ENCODE peak calls at places on chromosomes 12 and 14, in nine cellular contexts. O is sigmoid colon; Z is naive thymus-derived CD4-positive, alpha-beta T cell; H is astrocyte; A is left ventricle myocardium inferior; F is neural progenitor cell; Y is cardiac muscle cell; R is CD4-positive, CD25-positive, alpha-beta regulatory T cell; T is colonic mucosa. V is an unnamed sample. For H3K4me1 and H3K27me3, the result is how much of the 10 kb centered on the place peaks cover.

GRCh38 chr12:74111688-74112360 is 425.8 kb upstream of the ATXN7L3B start:
- DNase-seq in Y (peak), O (no peak), T (no peak), A (no peak), Z (no peak), H (no peak), R (peak), F (peak), V (no peak)

GRCh38 chr12:54385251-54385914 is 850 bp upstream of the ZNF385A start:
- DNase-seq in H (no peak), R (no peak), O (no peak), Y (no peak), F (peak), T (no peak), Z (no peak), A (peak), V (no peak)

GRCh38 chr12:42332301-42332894 is 6.4 kb downstream of the PPHLN1 start:
- DNase-seq in T (peak), A (no peak), Z (peak), R (peak), O (no peak), F (no peak), H (peak), Y (peak), V (peak)

GRCh38 chr12:108332791-108333382 is 6.2 kb downstream of the CMKLR1 start:
- DNase-seq in A (peak), Z (no peak), R (peak), O (peak), Y (no peak), H (no peak), T (peak), F (no peak), V (no peak)

GRCh38 chr12:65208125-65208524 is 38.7 kb downstream of the LEMD3 start:
- DNase-seq in A (no peak), Z (no peak), T (no peak), F (no peak), R (no peak), O (no peak), Y (no peak), H (no peak), V (no peak)

GRCh38 chr12:91732086-91732485 is 413.6 kb downstream of the BTG1 start:
- DNase-seq in Z (no peak), H (peak), A (no peak), T (no peak), O (no peak), F (no peak), R (no peak), Y (no peak), V (no peak)

GRCh38 chr14:24943024-24943423 is 106.9 kb downstream of the STXBP6 start:
- DNase-seq in A (peak), H (no peak), Y (no peak), R (no peak), Z (no peak), O (peak), T (no peak), F (peak), V (no peak)

GRCh38 chr14:92565040-92565717 is 51.6 kb downstream of the RIN3 start:
- DNase-seq in F (no peak), Z (no peak), H (peak), R (no peak), T (no peak), O (no peak), A (no peak), Y (no peak), V (no peak)

GRCh38 chr12:19183121-19183838 is 53.7 kb downstream of the PLEKHA5 start:
- DNase-seq in Y (peak), H (no peak), R (no peak), T (no peak), O (no peak), A (no peak), Z (no peak), F (peak), V (no peak)

GRCh38 chr14:95260537-95261440 is 58.9 kb downstream of the CLMN start:
- DNase-seq in Y (peak), F (no peak), A (peak), H (peak), O (no peak), R (no peak), Z (no peak), T (no peak), V (no peak)

GRCh38 chr12:27566159-27566558 is 42.2 kb downstream of the PPFIBP1 start:
- DNase-seq in H (no peak), T (no peak), Y (no peak), O (no peak), F (no peak), R (no peak), Z (no peak), A (no peak), V (no peak)

GRCh38 chr12:27566626-27567025 is 42.6 kb downstream of the PPFIBP1 start:
- DNase-seq in R (no peak), F (no peak), A (no peak), T (no peak), H (no peak), Z (no peak), Y (no peak), O (no peak), V (no peak)

GRCh38 chr12:27564612-27565213 is 40.7 kb downstream of the PPFIBP1 start:
- DNase-seq in Y (no peak), R (no peak), H (no peak), T (no peak), F (peak), A (no peak), O (no peak), Z (no peak), V (no peak)

GRCh38 chr12:27560126-27560525 is 36.1 kb downstream of the PPFIBP1 start:
- DNase-seq in T (no peak), Z (no peak), R (no peak), H (no peak), O (no peak), F (no peak), Y (no peak), A (no peak), V (no peak)

GRCh38 chr12:27561535-27562350 is 37.7 kb downstream of the PPFIBP1 start:
- DNase-seq in O (no peak), T (no peak), H (no peak), A (no peak), Y (no peak), F (no peak), Z (no peak), R (no peak), V (no peak)
- H3K4me3 ChIP-seq in O (no peak), T (no peak), H (no peak), A (peak), Y (no peak), F (no peak), Z (no peak), R (no peak), V (no peak)

GRCh38 chr12:51013441-51013840 is 12.7 kb downstream of the SLC11A2 start:
- DNase-seq in Y (no peak), R (no peak), O (no peak), A (no peak), F (no peak), T (no peak), H (no peak), Z (no peak), V (no peak)
- H3K4me1 ChIP-seq in Y (under half), R (under half), O (under half), A (under half), F (under half), T (under half), H (under half), Z (under half), V (under half)

DNA sequence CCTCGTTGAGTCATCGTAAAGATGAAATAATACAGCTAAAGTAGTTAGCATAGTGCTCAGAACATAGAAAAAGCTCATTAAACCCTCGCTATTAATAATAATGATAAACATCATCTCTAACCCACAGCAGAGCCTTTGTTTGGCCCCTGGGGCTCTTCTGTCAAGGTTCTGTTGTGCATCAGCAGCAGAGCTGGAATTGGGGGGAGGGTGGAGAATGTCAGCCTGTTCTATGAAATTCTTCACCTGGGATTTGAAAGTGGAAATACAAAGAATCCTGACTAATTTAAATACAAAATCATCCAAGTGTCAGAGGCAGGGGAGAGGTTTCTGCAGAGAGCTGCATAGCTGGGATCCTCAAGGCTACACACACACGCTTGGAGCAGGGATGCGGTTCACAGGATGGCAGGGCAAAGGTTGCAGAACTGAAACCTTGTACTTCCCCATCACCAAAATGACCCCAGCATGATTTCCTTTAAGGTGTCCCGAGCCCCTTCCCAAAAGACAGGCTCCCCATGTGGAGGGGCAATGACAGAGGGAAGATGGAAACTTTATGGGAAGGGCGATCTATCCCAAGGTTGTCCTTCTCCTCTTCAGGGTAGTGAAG is 71.8 kb downstream of the DAD1 start:
- DNase-seq in Z (no peak), R (no peak), H (no peak), T (no peak), F (no peak), A (no peak), Y (no peak), O (no peak), V (no peak)
- H3K27me3 ChIP-seq in Z (under half), R (under half), H (under half), T (under half), F (under half), A (under half), Y (under half), O (under half), V (under half)

GRCh38 chr12:111602348-111602747 is 3.2 kb upstream of the ATXN2 start:
- DNase-seq in O (no peak), Z (no peak), F (no peak), T (no peak), H (no peak), Y (no peak), A (no peak), R (no peak), V (no peak)

GRCh38 chr12:111597731-111598636 is 1.1 kb downstream of the ATXN2 start:
- DNase-seq in O (peak), A (peak), R (peak), Z (peak), Y (peak), F (peak), H (no peak), T (peak), V (no peak)

GRCh38 chr12:111598637-111599458 is at the start of gene ATXN2:
- DNase-seq in H (no peak), A (peak), T (peak), Y (peak), F (peak), R (peak), Z (peak), O (peak), V (peak)

GRCh38 chr12:111599459-111600295 is 562 bp upstream of the ATXN2 start:
- DNase-seq in Y (peak), O (peak), H (peak), A (peak), R (peak), Z (peak), T (peak), F (peak), V (peak)

GRCh38 chr12:111600296-111600562 is 1.1 kb upstream of the ATXN2 start:
- DNase-seq in F (no peak), A (no peak), R (no peak), Z (no peak), T (no peak), H (no peak), O (no peak), Y (no peak), V (no peak)
- H3K4me3 ChIP-seq in F (peak), A (peak), R (peak), Z (peak), T (peak), H (peak), O (peak), Y (peak), V (peak)

GRCh38 chr12:6700646-6701051 is at the start of gene PIANP:
- DNase-seq in T (no peak), F (peak), A (peak), R (peak), H (no peak), O (peak), Y (peak), Z (peak), V (no peak)
- H3K4me1 ChIP-seq in T (under half), F (under half), A (under half), R (under half), H (under half), O (under half), Y (under half), Z (under half), V (under half)

DNA sequence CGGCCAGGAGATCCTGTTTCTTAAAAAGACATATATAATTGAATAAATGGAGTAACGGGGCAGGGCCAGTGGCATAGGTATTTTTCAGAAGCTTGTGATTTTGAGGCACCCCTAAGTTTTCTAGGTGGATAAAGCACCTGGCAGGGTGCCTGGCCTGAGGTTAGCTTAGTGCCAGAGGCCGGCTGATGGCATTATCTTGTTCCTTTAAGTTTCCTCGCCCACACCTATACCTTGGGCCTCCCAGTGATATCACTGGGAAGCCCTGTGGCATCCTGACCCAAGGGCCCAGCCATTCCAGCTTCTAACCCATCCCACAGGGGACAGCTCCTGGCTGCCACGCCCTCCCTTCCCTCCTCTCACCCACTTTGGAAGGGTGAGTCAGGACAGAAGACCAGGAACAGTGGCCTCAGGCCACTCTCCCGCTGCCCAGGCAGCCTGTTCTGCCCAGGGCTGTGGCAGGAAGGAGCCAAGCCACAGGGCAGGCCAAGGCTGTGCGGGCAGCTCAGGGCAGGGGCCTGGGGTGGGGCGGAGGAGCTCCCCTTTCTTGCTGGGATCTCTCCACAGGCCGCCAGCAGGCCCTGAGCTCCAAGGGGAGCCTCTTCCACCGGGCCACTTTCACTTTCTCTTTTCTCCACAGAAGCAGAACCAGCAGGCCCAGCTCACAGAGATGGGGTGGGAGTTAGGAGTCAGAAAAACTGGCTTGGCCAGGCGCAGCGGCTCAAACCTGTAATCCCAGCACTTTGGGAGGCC is 75.1 kb downstream of the IRF2BPL start:
- DNase-seq in T (peak), H (peak), F (no peak), A (peak), Z (peak), Y (no peak), R (peak), O (peak), V (no peak)
- H3K27me3 ChIP-seq in T (under half), H (under half), F (under half), A (under half), Z (under half), Y (under half), R (under half), O (under half), V (under half)

GRCh38 chr14:91368681-91369416 is 48.8 kb downstream of the CCDC88C start:
- DNase-seq in R (no peak), T (no peak), Y (no peak), F (no peak), O (no peak), H (no peak), A (no peak), Z (no peak), V (no peak)

GRCh38 chr14:91366749-91367148 is 50.9 kb downstream of the CCDC88C start:
- DNase-seq in F (no peak), R (no peak), O (no peak), T (no peak), A (no peak), Z (no peak), H (no peak), Y (no peak), V (no peak)

GRCh38 chr14:91365552-91365951 is 52.1 kb downstream of the CCDC88C start:
- DNase-seq in R (no peak), F (no peak), A (no peak), Y (no peak), H (no peak), O (no peak), T (no peak), Z (no peak), V (no peak)

GRCh38 chr14:91369628-91370445 is 47.8 kb downstream of the CCDC88C start:
- DNase-seq in T (no peak), F (no peak), Y (no peak), O (no peak), H (no peak), R (no peak), A (no peak), Z (no peak), V (no peak)

GRCh38 chr14:91367173-91368171 is 50.1 kb downstream of the CCDC88C start:
- DNase-seq in Y (no peak), O (no peak), R (peak), F (no peak), T (no peak), H (peak), A (no peak), Z (peak), V (no peak)
- H3K4me3 ChIP-seq in Y (no peak), O (no peak), R (peak), F (no peak), T (no peak), H (no peak), A (no peak), Z (peak), V (no peak)

DNA sequence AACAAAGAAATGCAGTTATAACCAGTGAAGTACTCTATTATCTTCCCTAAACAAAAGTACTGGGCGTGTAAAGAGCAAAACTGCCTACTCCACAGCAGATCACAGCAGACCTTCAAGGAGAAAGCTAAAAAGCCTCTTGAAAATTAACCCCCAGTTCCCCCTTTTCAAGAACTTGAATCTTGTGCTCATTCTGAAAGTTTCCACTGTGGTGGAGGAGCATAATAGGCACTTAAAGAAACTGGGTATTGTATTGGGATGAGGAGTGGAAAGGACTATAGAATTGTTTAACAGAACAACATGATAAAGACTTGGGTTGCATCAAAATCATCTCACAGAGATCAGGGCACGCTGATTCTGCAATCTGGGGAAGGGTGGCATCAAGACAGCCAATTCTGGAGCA is 51.1 kb downstream of the SLC25A47 start:
- DNase-seq in T (no peak), R (peak), Z (no peak), O (no peak), F (no peak), A (no peak), Y (no peak), H (no peak), V (no peak)
- H3K4me1 ChIP-seq in T (under half), R (under half), Z (under half), O (under half), F (under half), A (half or more), Y (under half), H (under half), V (under half)

GRCh38 chr12:7396418-7396817 is 47.5 kb downstream of the CD163L1 start:
- DNase-seq in T (no peak), F (no peak), Z (no peak), Y (no peak), A (no peak), O (no peak), R (no peak), H (no peak), V (no peak)

GRCh38 chr12:7399089-7399488 is 44.9 kb downstream of the CD163L1 start:
- DNase-seq in Z (no peak), F (no peak), H (no peak), R (no peak), Y (no peak), O (no peak), A (no peak), T (no peak), V (no peak)

DNA sequence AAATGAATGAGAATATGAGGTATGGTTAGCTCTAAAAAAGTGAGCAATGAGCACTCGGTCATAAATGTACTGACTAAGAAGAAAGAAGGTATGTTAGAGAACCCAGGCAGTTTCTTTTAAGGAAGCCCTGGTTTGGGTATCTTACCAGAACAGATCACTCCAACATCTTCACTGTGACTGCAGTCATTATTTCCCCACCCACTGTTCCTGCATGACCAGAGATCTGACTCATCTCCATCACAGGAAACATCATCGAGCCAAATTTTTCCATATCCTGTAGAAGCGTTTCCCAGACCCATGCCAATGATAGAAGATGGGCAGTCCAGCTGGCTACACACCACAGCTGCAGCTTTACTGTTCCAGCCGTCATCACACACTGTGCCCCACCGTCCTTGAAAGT is 48.0 kb downstream of the CD163L1 start:
- DNase-seq in T (no peak), O (no peak), R (no peak), Y (no peak), Z (no peak), H (no peak), F (no peak), A (no peak), V (no peak)
- H3K27me3 ChIP-seq in T (under half), O (under half), R (under half), Y (under half), Z (under half), H (under half), F (under half), A (under half), V (under half)

GRCh38 chr14:51242545-51243490 is 2.8 kb downstream of the TMX1 start:
- DNase-seq in A (no peak), H (no peak), Z (no peak), O (no peak), F (peak), T (no peak), Y (no peak), R (no peak), V (peak)
- H3K4me3 ChIP-seq in A (no peak), H (no peak), Z (no peak), O (no peak), F (peak), T (no peak), Y (no peak), R (peak), V (peak)

V was measured in HAP-1.